ENCODE peak calls at places on chromosomes 16 and 17, in five cellular contexts. K, I, N, M and J are unnamed samples.

GRCh38 chr17:50949128-50950001 is 83.2 kb upstream of the TOB1 start:
- DNase-seq in M (no peak), K (peak), N (no peak), I (no peak), J (no peak)

GRCh38 chr17:146983-147761 is 9.8 kb downstream of the SCGB1C2 start:
- DNase-seq in I (no peak), M (no peak), K (no peak), N (no peak), J (no peak)

GRCh38 chr17:27519550-27519949 is 63.3 kb downstream of the KSR1 start:
- DNase-seq in I (no peak), N (no peak), K (no peak), M (no peak), J (no peak)

GRCh38 chr16:78844682-78845081 is 745.2 kb downstream of the WWOX start:
- DNase-seq in N (no peak), M (no peak), I (no peak), K (no peak), J (no peak)

GRCh38 chr17:19464033-19465026 is 53.3 kb downstream of the RNF112 start:
- DNase-seq in N (no peak), K (no peak), I (no peak), M (no peak), J (no peak)

GRCh38 chr16:72865258-72865657 is 182.7 kb downstream of the ZFHX3 start:
- DNase-seq in K (no peak), M (no peak), I (no peak), N (no peak), J (no peak)

GRCh38 chr16:69017036-69017783 is 88.2 kb upstream of the HAS3 start:
- DNase-seq in I (no peak), M (peak), N (peak), K (peak), J (peak)

GRCh38 chr16:1277016-1277944 is 21.4 kb downstream of the TPSD1 start:
- DNase-seq in N (no peak), K (no peak), M (no peak), I (no peak), J (no peak)

GRCh38 chr17:82872591-82873520 is 33.0 kb upstream of the ZNF750 start:
- DNase-seq in K (no peak), I (no peak), M (no peak), N (no peak), J (no peak)

GRCh38 chr17:77807051-77807745 is 151.3 kb upstream of the TNRC6C start:
- DNase-seq in K (no peak), N (no peak), I (no peak), M (no peak), J (no peak)

GRCh38 chr16:4334724-4335495 is 16.2 kb downstream of the PAM16 start:
- DNase-seq in M (no peak), N (no peak), K (no peak), I (no peak), J (no peak)

GRCh38 chr17:47239663-47240374 is 13.8 kb upstream of the ITGB3 start:
- DNase-seq in I (peak), K (peak), M (peak), N (peak), J (no peak)

GRCh38 chr16:73019456-73020362 is 28.2 kb downstream of the ZFHX3 start:
- DNase-seq in M (peak), K (peak), I (no peak), N (no peak), J (no peak)

GRCh38 chr16:70750893-70751467 is 50.0 kb downstream of the VAC14 start:
- DNase-seq in I (peak), N (no peak), M (no peak), K (no peak), J (peak)

GRCh38 chr17:37410357-37410756 is 3.7 kb downstream of the TADA2A start:
- DNase-seq in I (no peak), K (no peak), M (no peak), N (no peak), J (no peak)

GRCh38 chr16:85752511-85753420 is 1.9 kb upstream of the C16orf74 start:
- DNase-seq in I (peak), M (no peak), N (no peak), K (no peak), J (peak)

GRCh38 chr16:24189941-24190340 is 66.2 kb upstream of the CACNG3 start:
- DNase-seq in K (no peak), N (no peak), I (no peak), M (no peak), J (no peak)

GRCh38 chr16:81460075-81460474 is 15.5 kb downstream of the CMIP start:
- DNase-seq in N (no peak), K (no peak), I (no peak), M (no peak), J (no peak)

GRCh38 chr17:75668489-75668888 is 1.4 kb downstream of the SAP30BP start:
- DNase-seq in K (no peak), I (no peak), M (no peak), N (no peak), J (no peak)

GRCh38 chr17:63973930-63974593 is 1.3 kb upstream of the SCN4A start:
- DNase-seq in M (peak), I (peak), N (no peak), K (peak), J (no peak)

GRCh38 chr16:89315791-89316581 is 98.5 kb downstream of the ZNF778 start:
- DNase-seq in N (no peak), K (peak), M (no peak), I (peak), J (no peak)

GRCh38 chr17:39754161-39754957 is 16.6 kb downstream of the GRB7 start:
- DNase-seq in I (peak), K (peak), N (no peak), M (peak), J (no peak)

GRCh38 chr16:73399486-73399885 is 351.6 kb upstream of the ZFHX3 start:
- DNase-seq in I (no peak), N (no peak), K (no peak), M (no peak), J (no peak)

GRCh38 chr17:42832934-42833770 is at the start of gene PSME3:
- DNase-seq in I (peak), K (peak), N (no peak), M (peak), J (peak)

GRCh38 chr17:64457156-64457555 is 8.2 kb downstream of the MILR1 start:
- DNase-seq in K (no peak), N (no peak), I (no peak), M (no peak), J (no peak)

GRCh38 chr17:36627101-36627500 is 25.7 kb downstream of the MRM1 start:
- DNase-seq in K (no peak), I (no peak), N (no peak), M (no peak), J (no peak)

GRCh38 chr16:81273223-81273940 is 34.9 kb downstream of the BCO1 start:
- DNase-seq in K (no peak), N (no peak), I (no peak), M (no peak), J (no peak)

DNA sequence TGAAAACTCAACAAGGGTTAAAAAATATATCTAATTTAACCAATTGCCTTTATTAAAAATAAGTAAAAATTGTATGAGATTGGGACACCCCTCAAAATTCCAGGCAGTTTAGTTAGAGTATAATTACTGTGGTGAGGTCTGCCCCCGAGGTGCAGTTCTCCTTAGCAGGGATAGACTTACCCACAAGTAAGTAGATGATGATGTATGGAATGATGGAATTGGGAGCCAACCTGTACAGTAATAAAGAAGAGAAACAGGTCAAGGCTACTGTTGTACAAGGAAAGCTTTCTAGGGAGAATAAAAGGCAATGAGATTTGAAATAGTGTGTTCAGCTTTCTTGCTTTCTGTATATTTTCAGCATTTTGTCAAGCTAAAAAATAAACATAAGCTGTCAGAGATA is 1.8 kb downstream of the LDAF1 start:
- DNase-seq in M (no peak), N (no peak), I (no peak), K (no peak), J (no peak)
- H3K4me3 ChIP-seq in M (no peak), N (no peak), I (no peak), K (peak), J (no peak)

GRCh38 chr17:17513626-17514025 is 17.4 kb upstream of the RASD1 start:
- DNase-seq in M (no peak), K (no peak), N (no peak), I (no peak), J (no peak)

GRCh38 chr17:17511293-17511741 is 15.1 kb upstream of the RASD1 start:
- DNase-seq in K (no peak), I (no peak), M (no peak), N (no peak), J (no peak)

GRCh38 chr17:17511971-17512858 is 16.0 kb upstream of the RASD1 start:
- DNase-seq in I (no peak), M (peak), N (peak), K (peak), J (no peak)

GRCh38 chr17:17514361-17514992 is 18.3 kb upstream of the RASD1 start:
- DNase-seq in N (no peak), K (no peak), M (no peak), I (no peak), J (no peak)

DNA sequence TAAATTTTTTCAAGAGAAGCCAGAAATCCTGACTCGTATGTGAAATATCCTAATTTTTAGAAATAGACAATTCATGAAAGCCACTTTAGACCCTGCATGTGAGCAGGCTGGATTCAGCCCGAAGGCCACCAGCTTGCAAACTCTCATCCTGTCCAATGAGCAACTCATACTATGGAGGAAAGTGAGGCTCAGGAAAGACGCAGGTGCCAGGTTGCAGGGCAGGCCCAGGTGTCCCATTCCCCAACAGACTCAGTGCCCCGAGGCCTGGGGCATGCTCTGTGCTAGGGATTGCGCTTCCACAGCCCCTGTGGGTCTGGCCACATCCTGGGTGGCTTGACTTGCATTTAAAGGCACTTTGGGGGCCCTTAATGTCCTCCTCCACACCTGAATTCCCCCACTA is 16.7 kb upstream of the RASD1 start:
- DNase-seq in M (no peak), K (no peak), N (no peak), I (no peak), J (no peak)
- H3K4me3 ChIP-seq in M (no peak), K (no peak), N (no peak), I (no peak), J (no peak)

DNA sequence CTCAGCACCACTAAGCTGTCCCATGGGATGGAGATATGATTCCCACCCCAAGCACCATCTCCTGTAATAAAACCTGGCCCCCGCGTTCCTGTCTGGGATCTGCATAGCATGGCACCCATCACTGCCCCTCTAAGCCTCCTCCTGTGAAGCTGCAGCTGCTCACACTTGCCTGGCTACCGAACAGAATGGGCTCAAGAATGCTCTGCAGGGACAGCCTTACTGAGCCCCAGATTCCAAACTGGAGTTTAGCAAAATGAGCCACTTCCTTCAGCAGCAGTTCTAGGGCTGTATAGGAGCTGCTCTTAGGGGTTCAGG is 256.1 kb downstream of the CPPED1 start:
- DNase-seq in K (no peak), M (no peak), I (no peak), N (no peak), J (no peak)
- H3K4me3 ChIP-seq in K (no peak), M (no peak), I (no peak), N (no peak), J (no peak)

GRCh38 chr17:56809106-56809819 is 24.5 kb downstream of the C17orf67 start:
- DNase-seq in I (no peak), M (no peak), N (no peak), K (no peak), J (no peak)
- H3K4me3 ChIP-seq in I (no peak), M (no peak), N (no peak), K (no peak), J (no peak)

GRCh38 chr16:28320023-28320561 is 27.8 kb downstream of the SBK1 start:
- DNase-seq in I (no peak), N (no peak), K (no peak), M (no peak), J (no peak)

GRCh38 chr16:28320741-28321140 is 28.4 kb downstream of the SBK1 start:
- DNase-seq in K (no peak), M (no peak), N (no peak), I (no peak), J (no peak)

GRCh38 chr16:28319476-28320022 is 27.2 kb downstream of the SBK1 start:
- DNase-seq in N (no peak), K (no peak), I (no peak), M (no peak), J (no peak)

GRCh38 chr16:28324235-28324886 is 32.0 kb downstream of the SBK1 start:
- DNase-seq in M (no peak), N (no peak), K (no peak), I (no peak), J (peak)

GRCh38 chr16:28321700-28322411 is 29.5 kb downstream of the SBK1 start:
- DNase-seq in M (peak), K (no peak), N (no peak), I (peak), J (no peak)
- H3K4me3 ChIP-seq in M (no peak), K (no peak), N (no peak), I (no peak), J (no peak)